ENCODE peak calls at places on chromosomes 16 and 17, in six cellular contexts. X is prostate gland, N is stomach, Q is sigmoid colon, O is H1, V is GM12878. Z is an unnamed sample.

GRCh38 chr17:70774339-70775110 is 605.2 kb downstream of the KCNJ2 start:
- DNase-seq in X (no peak), O (no peak), N (no peak), V (no peak), Q (no peak), Z (no peak)

GRCh38 chr16:10511829-10512228 is 68.6 kb downstream of the EMP2 start:
- DNase-seq in X (no peak), Q (no peak), N (no peak), V (no peak), O (no peak), Z (no peak)

GRCh38 chr16:24151482-24151939 is 104.6 kb upstream of the CACNG3 start:
- DNase-seq in V (no peak), Q (no peak), X (no peak), N (no peak), O (no peak), Z (no peak)

GRCh38 chr16:58508671-58509251 is 6.6 kb upstream of the SETD6 start:
- DNase-seq in X (no peak), Q (peak; percentile 59), V (no peak), N (no peak), O (no peak), Z (no peak)

GRCh38 chr16:35154627-35155026 is 1695.2 kb downstream of the TP53TG3F start:
- DNase-seq in N (no peak), X (no peak), O (no peak), Q (no peak), V (no peak), Z (no peak)

GRCh38 chr17:49468827-49469385 is 26.2 kb upstream of the NGFR start:
- DNase-seq in Q (peak; percentile 66), O (no peak), V (no peak), X (no peak), N (no peak), Z (no peak)

GRCh38 chr16:54282202-54282922 is 4.2 kb downstream of the IRX3 start:
- DNase-seq in X (peak; percentile 71), O (peak; percentile 84), Q (no peak), V (no peak), N (peak; percentile 71), Z (peak; percentile 44)

GRCh38 chr17:8288336-8289102 is at the start of gene RANGRF:
- DNase-seq in X (peak; percentile 86), V (peak; percentile 40), N (peak; percentile 94), O (peak; percentile 94), Q (peak; percentile 96), Z (peak; percentile 93)

GRCh38 chr17:30278032-30278431 is 13.7 kb downstream of the BLMH start:
- DNase-seq in Q (no peak), V (no peak), X (no peak), N (peak; percentile 28), O (no peak), Z (no peak)

GRCh38 chr16:22665803-22666202 is 148.2 kb upstream of the HS3ST2 start:
- DNase-seq in X (no peak), O (peak; percentile 37), Q (no peak), V (no peak), N (no peak), Z (no peak)

GRCh38 chr16:50050802-50051201 is 15.0 kb upstream of the HEATR3 start:
- DNase-seq in V (no peak), O (no peak), Q (no peak), N (no peak), X (no peak), Z (no peak)

GRCh38 chr17:48718781-48719641 is 3.3 kb downstream of the PRAC1 start:
- DNase-seq in Q (peak; percentile 54), N (no peak), O (peak; percentile 76), V (no peak), X (peak; percentile 40), Z (no peak)

GRCh38 chr17:64547354-64547753 is 40.6 kb downstream of the CEP95 start:
- DNase-seq in N (no peak), O (no peak), V (no peak), X (no peak), Q (no peak), Z (no peak)

GRCh38 chr16:29994613-29995329 is 646 bp downstream of the HIRIP3 start:
- DNase-seq in V (no peak), O (peak; percentile 90), Q (peak; percentile 82), X (no peak), N (peak; percentile 78), Z (peak; percentile 86)

GRCh38 chr16:48003226-48003907 is 152.4 kb downstream of the ABCC12 start:
- DNase-seq in V (no peak), Q (no peak), X (no peak), N (no peak), O (peak; percentile 39), Z (no peak)

GRCh38 chr16:9874233-9874632 is 308.0 kb downstream of the GRIN2A start:
- DNase-seq in Q (no peak), X (no peak), O (no peak), N (no peak), V (no peak), Z (no peak)

GRCh38 chr17:75647061-75647460 is 13.8 kb downstream of the SMIM5 start:
- DNase-seq in Q (peak; percentile 28), N (no peak), V (no peak), X (no peak), O (no peak), Z (no peak)

GRCh38 chr17:35313875-35314409 is 59.5 kb downstream of the SLFN11 start:
- DNase-seq in Q (no peak), X (no peak), V (no peak), O (no peak), N (no peak), Z (peak; percentile 14)

GRCh38 chr16:86517652-86518258 is 7.4 kb downstream of the FOXF1 start:
- DNase-seq in N (peak; percentile 46), Q (peak; percentile 96), O (peak; percentile 82), X (peak; percentile 46), V (no peak), Z (peak; percentile 64)

GRCh38 chr17:8190506-8190905 is 526 bp upstream of the BORCS6 start:
- DNase-seq in Q (no peak), N (no peak), X (no peak), V (no peak), O (no peak), Z (no peak)

GRCh38 chr17:46727572-46728348 is 90.7 kb downstream of the WNT3 start:
- DNase-seq in Q (no peak), N (no peak), O (no peak), V (no peak), X (no peak), Z (no peak)

GRCh38 chr17:74011963-74012362 is 191.5 kb upstream of the RPL38 start:
- DNase-seq in N (no peak), V (no peak), Q (no peak), X (no peak), O (no peak), Z (no peak)

GRCh38 chr17:70716551-70716950 is 547.2 kb downstream of the KCNJ2 start:
- DNase-seq in N (no peak), V (no peak), Q (no peak), X (no peak), O (no peak), Z (no peak)

GRCh38 chr17:59219370-59219769 is 941 bp upstream of the GDPD1 start:
- DNase-seq in V (no peak), Q (no peak), N (no peak), O (peak; percentile 20), X (no peak), Z (no peak)

GRCh38 chr17:42288985-42289862 is 926 bp downstream of the STAT5A start:
- DNase-seq in Q (peak; percentile 75), N (peak; percentile 55), O (peak; percentile 62), V (no peak), X (no peak), Z (peak; percentile 68)

GRCh38 chr17:75542728-75543336 is 17.3 kb downstream of the LLGL2 start:
- DNase-seq in N (no peak), O (no peak), Q (no peak), V (no peak), X (no peak), Z (peak; percentile 42)

GRCh38 chr17:3813171-3813570 is 12.2 kb upstream of the ITGAE start:
- DNase-seq in O (no peak), V (no peak), N (no peak), X (no peak), Q (no peak), Z (no peak)

GRCh38 chr16:76940251-76940650 is 250.7 kb upstream of the MON1B start:
- DNase-seq in V (no peak), O (no peak), Q (no peak), N (no peak), X (no peak), Z (no peak)

GRCh38 chr16:67191995-67192681 is at the start of gene E2F4:
- DNase-seq in N (peak; percentile 93), O (peak; percentile 88), V (peak; percentile 66), X (peak; percentile 89), Q (peak; percentile 94), Z (peak; percentile 93)
- TF ChIP-seq CTCF in N (no peak), O (no peak), V (no peak), X (peak; percentile 30), Q (no peak), Z (no peak)

GRCh38 chr17:44915321-44915726 is at the start of gene GFAP:
- DNase-seq in Q (no peak), X (no peak), N (no peak), O (no peak), V (no peak), Z (no peak)
- TF ChIP-seq POLR2A in Q (no peak), X (no peak), N (no peak), O (no peak), V (no peak), Z (no peak)

DNA sequence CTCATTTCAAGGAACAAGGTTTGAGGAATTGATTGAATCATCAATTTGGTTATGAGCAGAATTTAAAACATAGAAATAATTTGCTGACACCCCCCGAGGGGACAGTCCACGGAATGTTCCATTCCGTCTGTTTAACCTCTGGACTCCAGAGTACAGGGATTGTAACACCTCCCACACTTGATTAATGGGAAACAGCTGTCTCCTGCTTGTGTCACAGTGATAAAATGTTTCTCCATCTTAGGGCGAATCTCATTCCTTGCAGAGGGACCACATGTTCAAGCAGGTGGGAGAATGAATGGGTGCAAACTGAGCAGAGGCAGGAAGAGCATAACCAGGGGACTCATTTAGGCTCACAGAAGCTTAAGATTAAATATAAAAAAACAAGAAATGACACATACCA is 249.6 kb upstream of the RBFOX1 start:
- DNase-seq in X (no peak), O (no peak), Q (no peak), N (no peak), V (no peak), Z (no peak)
- TF ChIP-seq POLR2AphosphoS5 in X (no peak), O (no peak), Q (no peak), N (no peak), V (no peak), Z (no peak)

DNA sequence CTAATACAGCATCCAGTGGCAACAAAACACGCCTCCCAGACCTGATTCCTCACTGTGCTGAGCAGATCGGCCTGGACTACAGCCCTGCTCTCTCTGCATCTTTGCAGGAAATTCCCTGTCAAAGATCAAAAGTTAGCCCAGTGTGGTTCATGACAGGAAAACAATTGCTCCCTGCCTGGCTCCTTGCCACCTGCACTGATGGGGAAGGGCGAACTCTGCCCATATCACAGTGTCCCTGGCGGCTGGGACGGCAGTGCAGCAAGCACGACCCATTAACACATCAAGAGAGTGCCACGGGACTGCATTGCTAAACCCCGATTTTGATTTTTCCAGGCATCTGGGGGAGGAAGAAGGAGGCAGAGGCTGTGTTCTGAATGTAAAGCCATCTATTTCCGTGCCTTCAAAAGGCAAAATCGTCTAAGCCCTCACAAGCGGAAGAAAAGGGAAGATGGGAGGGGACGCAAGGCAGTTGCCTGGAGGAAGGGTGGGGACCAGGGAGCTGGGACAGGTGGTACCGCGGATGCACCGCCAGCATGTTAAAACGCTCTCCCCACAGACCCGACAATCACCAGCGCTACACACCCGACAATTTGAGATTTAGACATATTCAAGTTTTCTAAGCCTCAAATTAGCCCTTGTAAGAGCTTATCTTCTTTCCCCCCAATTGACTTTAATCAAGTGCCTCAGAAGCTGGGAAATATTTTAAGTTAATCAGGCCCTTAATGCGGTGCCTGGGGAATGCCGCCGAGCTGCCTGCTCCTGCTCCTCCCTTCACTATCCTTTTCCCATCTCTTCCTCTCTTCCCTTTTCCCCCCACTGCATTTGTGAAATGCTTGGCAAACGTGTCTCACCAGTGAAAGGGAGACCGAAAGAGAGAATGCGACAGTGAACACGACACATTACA is 238.8 kb upstream of the CDH5 start:
- DNase-seq in V (no peak), X (no peak), Q (no peak), O (no peak), N (no peak), Z (no peak)
- TF ChIP-seq CTCF in V (no peak), X (peak; percentile 6), Q (no peak), O (peak; percentile 54), N (no peak), Z (no peak)

Z was measured in transverse colon.